ENCODE peak calls at places on chromosome 18, in seven cellular contexts. A is WERI-Rb-1, M is right atrium auricular region, N is mucosa of descending colon, C is cardiac fibroblast, P is neuronal stem cell, T is Peyer's patch. D is an unnamed sample.
A peak's percentile ranks its signal among the peaks of the same experiment; 100 is the strongest.

GRCh38 chr18:11850821-11851155 is 425 bp upstream of the CHMP1B start:
- DNase-seq in A (no peak), M (no peak), N (no peak), C (peak; percentile 87), P (no peak), T (no peak), D (no peak)

GRCh38 chr18:79200546-79201268 is 131.5 kb downstream of the ATP9B start:
- DNase-seq in A (no peak), M (no peak), N (no peak), C (peak; percentile 26), P (peak; percentile 30), T (peak; percentile 88), D (peak; percentile 64)

GRCh38 chr18:28757466-28758008 is 580.6 kb upstream of the CDH2 start:
- DNase-seq in A (no peak), M (no peak), N (no peak), C (no peak), P (no peak), T (no peak), D (no peak)

GRCh38 chr18:37322497-37323035 is 243.0 kb downstream of the CELF4 start:
- DNase-seq in A (peak; percentile 56), M (no peak), N (peak; percentile 42), C (peak; percentile 50), P (peak; percentile 60), T (peak; percentile 55), D (no peak)

GRCh38 chr18:74399225-74399887 is 57.8 kb downstream of the DIPK1C start:
- DNase-seq in A (no peak), M (no peak), N (no peak), C (peak; percentile 14), P (no peak), T (no peak), D (peak; percentile 73)

GRCh38 chr18:39485696-39486095 is 1920.1 kb upstream of the CELF4 start:
- DNase-seq in A (no peak), M (no peak), N (no peak), C (peak; percentile 48), P (no peak), T (no peak), D (no peak)

GRCh38 chr18:3122851-3123250 is 96.9 kb downstream of the MYOM1 start:
- DNase-seq in A (no peak), M (no peak), N (no peak), C (no peak), P (no peak), T (no peak), D (no peak)

GRCh38 chr18:78977627-78978271 is 1.9 kb upstream of the SALL3 start:
- DNase-seq in A (no peak), M (no peak), N (no peak), C (no peak), P (no peak), T (peak; percentile 39), D (peak; percentile 63)

GRCh38 chr18:64294967-64295366 is 146.1 kb upstream of the LINC00305 start:
- DNase-seq in A (no peak), M (no peak), N (no peak), C (no peak), P (no peak), T (no peak), D (no peak)

GRCh38 chr18:42183746-42184145 is 228.7 kb downstream of the PIK3C3 start:
- DNase-seq in A (peak; percentile 19), M (no peak), N (no peak), C (peak; percentile 43), P (no peak), T (no peak), D (no peak)

GRCh38 chr18:3216987-3217386 is 2.8 kb downstream of the MYOM1 start:
- DNase-seq in A (no peak), M (no peak), N (no peak), C (no peak), P (no peak), T (no peak), D (no peak)

GRCh38 chr18:32383040-32383819 is 87.5 kb downstream of the GAREM1 start:
- DNase-seq in A (no peak), M (no peak), N (no peak), C (peak; percentile 95), P (no peak), T (no peak), D (no peak)

GRCh38 chr18:35920623-35921022 is 51.9 kb upstream of the RMP24 start:
- DNase-seq in A (no peak), M (no peak), N (no peak), C (no peak), P (no peak), T (no peak), D (no peak)

GRCh38 chr18:51458861-51459260 is 261.4 kb upstream of the MEX3C start:
- DNase-seq in A (no peak), M (no peak), N (no peak), C (no peak), P (no peak), T (no peak), D (no peak)

GRCh38 chr18:79780547-79780946 is 17.2 kb upstream of the KCNG2 start:
- DNase-seq in A (no peak), M (no peak), N (no peak), C (no peak), P (no peak), T (peak; percentile 18), D (no peak)

GRCh38 chr18:65091737-65092329 is 659.0 kb upstream of the CDH7 start:
- DNase-seq in A (peak; percentile 2), M (no peak), N (no peak), C (peak; percentile 1), P (peak; percentile 24), T (no peak), D (no peak)

GRCh38 chr18:46276736-46277135 is 172.6 kb downstream of the HAUS1 start:
- DNase-seq in A (no peak), M (no peak), N (no peak), C (no peak), P (no peak), T (no peak), D (no peak)

GRCh38 chr18:4960578-4960977 is 236.5 kb downstream of the AKAIN1 start:
- DNase-seq in A (no peak), M (no peak), N (no peak), C (no peak), P (no peak), T (no peak), D (no peak)

GRCh38 chr18:79507076-79507545 is 111.4 kb downstream of the NFATC1 start:
- DNase-seq in A (no peak), M (peak; percentile 89), N (peak; percentile 50), C (peak; percentile 83), P (no peak), T (peak; percentile 54), D (peak; percentile 93)

GRCh38 chr18:47595816-47596501 is 334.5 kb downstream of the SMAD2 start:
- DNase-seq in A (peak; percentile 78), M (no peak), N (peak; percentile 67), C (no peak), P (no peak), T (peak; percentile 56), D (peak; percentile 52)

GRCh38 chr18:52422985-52423601 is 83.1 kb downstream of the DCC start:
- DNase-seq in A (peak; percentile 70), M (no peak), N (no peak), C (no peak), P (no peak), T (no peak), D (no peak)

GRCh38 chr18:50805732-50806131 is 14.1 kb downstream of the MRO start:
- DNase-seq in A (no peak), M (no peak), N (no peak), C (no peak), P (no peak), T (no peak), D (no peak)

GRCh38 chr18:42048150-42048549 is 93.1 kb downstream of the PIK3C3 start:
- DNase-seq in A (no peak), M (no peak), N (no peak), C (peak; percentile 80), P (no peak), T (no peak), D (no peak)

GRCh38 chr18:10139783-10140410 is 226.1 kb downstream of the VAPA start:
- DNase-seq in A (no peak), M (no peak), N (no peak), C (peak; percentile 49), P (no peak), T (no peak), D (no peak)
- H3K4me3 ChIP-seq in A (no peak overlapping the region), M (no peak overlapping the region), N (no peak overlapping the region), C (no peak overlapping the region), P (no peak overlapping the region), T (no peak overlapping the region), D (no peak overlapping the region)

GRCh38 chr18:1017227-1017626 is 112.6 kb downstream of the ADCYAP1 start:
- DNase-seq in A (no peak), M (no peak), N (no peak), C (no peak), P (no peak), T (no peak), D (no peak)

GRCh38 chr18:1015777-1016176 is 111.1 kb downstream of the ADCYAP1 start:
- DNase-seq in A (no peak), M (no peak), N (no peak), C (peak; percentile 38), P (no peak), T (no peak), D (no peak)

GRCh38 chr18:1017679-1018078 is 113.0 kb downstream of the ADCYAP1 start:
- DNase-seq in A (no peak), M (no peak), N (no peak), C (no peak), P (no peak), T (no peak), D (no peak)

GRCh38 chr18:1020731-1021344 is 116.2 kb downstream of the ADCYAP1 start:
- DNase-seq in A (no peak), M (no peak), N (no peak), C (no peak), P (no peak), T (no peak), D (no peak)

GRCh38 chr18:1018211-1018651 is 113.6 kb downstream of the ADCYAP1 start:
- DNase-seq in A (no peak), M (no peak), N (no peak), C (peak; percentile 65), P (no peak), T (no peak), D (no peak)
- H3K4me3 ChIP-seq in A (no peak overlapping the region), M (no peak overlapping the region), N (no peak overlapping the region), C (no peak overlapping the region), P (no peak overlapping the region), T (no peak overlapping the region), D (no peak overlapping the region)

DNA sequence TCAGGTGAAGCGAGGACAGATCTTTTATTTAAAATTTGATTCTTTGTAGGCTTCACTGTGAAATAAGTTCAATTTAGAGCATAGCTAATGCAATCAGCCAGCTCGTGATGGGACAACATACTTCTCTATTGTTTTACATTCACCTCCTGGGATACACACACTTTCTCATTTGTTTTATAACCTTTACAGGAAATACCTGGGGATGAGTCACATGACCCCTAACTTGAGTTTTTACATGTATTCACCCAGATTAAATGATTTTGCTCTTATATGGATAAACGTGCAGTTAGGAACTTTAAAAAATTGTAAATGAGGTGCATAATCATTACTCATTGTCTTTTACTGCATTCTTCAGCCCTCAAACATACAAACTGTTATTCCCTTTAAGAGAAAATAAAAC is 152.1 kb downstream of the NEDD4L start:
- DNase-seq in A (no peak), M (no peak), N (no peak), C (no peak), P (no peak), T (no peak), D (no peak)
- H3K4me3 ChIP-seq in A (no peak overlapping the region), M (no peak overlapping the region), N (no peak overlapping the region), C (no peak overlapping the region), P (no peak overlapping the region), T (no peak overlapping the region), D (no peak overlapping the region)

DNA sequence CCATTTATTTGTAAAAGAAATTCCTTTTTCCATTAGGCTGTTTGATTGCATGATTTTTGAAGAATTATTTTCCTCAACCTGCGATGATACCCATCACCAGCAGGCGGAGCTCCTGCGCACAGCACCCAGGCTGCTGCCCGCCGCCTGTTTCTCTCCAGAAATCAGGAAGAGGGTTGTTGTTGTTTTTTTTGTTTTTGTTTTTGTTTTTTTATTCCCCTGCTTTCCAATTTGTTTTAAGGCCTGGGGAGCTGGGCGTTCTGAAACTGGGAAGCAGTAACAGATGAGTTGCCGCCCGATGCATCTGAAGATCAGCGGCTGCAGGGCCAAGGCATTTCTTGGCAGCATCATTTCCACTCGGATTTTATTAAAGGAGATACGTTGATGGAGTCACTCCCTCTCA is 132.1 kb downstream of the MBP start:
- DNase-seq in A (no peak), M (no peak), N (peak; percentile 66), C (peak; percentile 60), P (peak; percentile 49), T (peak; percentile 70), D (peak; percentile 94)
- H3K4me3 ChIP-seq in A (no peak overlapping the region), M (no peak overlapping the region), N (no peak overlapping the region), C (no peak overlapping the region), P (no peak overlapping the region), T (no peak overlapping the region), D (no peak overlapping the region)